ENCODE peak calls at places on chromosomes 2 and 18, in four cellular contexts. T is GM23338, R is K562, I is HepG2. S is an unnamed sample.

GRCh38 chr18:8814206-8814605 is 108.8 kb downstream of the MTCL1 start:
- DNase-seq in T (no peak), R (no peak), I (no peak), S (no peak)

GRCh38 chr18:24064701-24065100 is 50.1 kb downstream of the TTC39C start:
- DNase-seq in T (no peak), R (no peak), I (no peak), S (no peak)

GRCh38 chr2:197803033-197803444 is 1.4 kb upstream of the PLCL1 start:
- DNase-seq in T (peak), R (peak), I (peak), S (peak)

GRCh38 chr2:64453710-64454315 is at the start of gene LGALSL:
- DNase-seq in T (peak), R (peak), I (peak), S (peak)

GRCh38 chr2:27049422-27050280 is 1.8 kb upstream of the AGBL5 start:
- DNase-seq in T (peak), R (no peak), I (no peak), S (peak)

GRCh38 chr18:25334588-25334987 is 17.4 kb downstream of the ZNF521 start:
- DNase-seq in T (peak), R (no peak), I (no peak), S (no peak)

GRCh38 chr18:5197461-5197860 is 404 bp upstream of the AKAIN1 start:
- DNase-seq in T (peak), R (no peak), I (no peak), S (no peak)

GRCh38 chr18:73669299-73669698 is 478.3 kb downstream of the FBXO15 start:
- DNase-seq in T (no peak), R (no peak), I (no peak), S (no peak)

GRCh38 chr2:200592414-200593075 is 6.7 kb downstream of the AOX1 start:
- DNase-seq in T (peak), R (no peak), I (peak), S (no peak)

GRCh38 chr2:146461068-146461467 is 1383.8 kb upstream of the ACVR2A start:
- DNase-seq in T (no peak), R (no peak), I (no peak), S (no peak)

GRCh38 chr18:3703732-3704176 is 253.8 kb downstream of the TGIF1 start:
- DNase-seq in T (peak), R (peak), I (peak), S (peak)

GRCh38 chr2:43001055-43001378 is 208.6 kb upstream of the HAAO start:
- DNase-seq in T (no peak), R (no peak), I (no peak), S (no peak)

GRCh38 chr2:239820836-239821693 is 204.1 kb downstream of the NDUFA10 start:
- DNase-seq in T (no peak), R (no peak), I (no peak), S (no peak)

GRCh38 chr2:178530625-178531142 is 50.4 kb downstream of the PLEKHA3 start:
- DNase-seq in T (no peak), R (no peak), I (no peak), S (no peak)

GRCh38 chr2:177078416-177078815 is 134.2 kb upstream of the HNRNPA3 start:
- DNase-seq in T (no peak), R (no peak), I (no peak), S (peak)

GRCh38 chr2:3974765-3975164 is 271.4 kb downstream of the DCDC2C start:
- DNase-seq in T (no peak), R (no peak), I (no peak), S (no peak)

GRCh38 chr18:22284581-22285230 is 115.3 kb downstream of the GATA6 start:
- DNase-seq in T (no peak), R (no peak), I (no peak), S (no peak)

GRCh38 chr18:22279741-22280452 is 110.5 kb downstream of the GATA6 start:
- DNase-seq in T (no peak), R (no peak), I (no peak), S (no peak)

GRCh38 chr18:22280453-22280750 is 111.0 kb downstream of the GATA6 start:
- DNase-seq in T (no peak), R (no peak), I (no peak), S (no peak)

GRCh38 chr18:22283397-22283796 is 114.0 kb downstream of the GATA6 start:
- DNase-seq in T (no peak), R (no peak), I (no peak), S (no peak)

GRCh38 chr18:22282311-22283235 is 113.2 kb downstream of the GATA6 start:
- DNase-seq in T (peak), R (no peak), I (peak), S (peak)
- TF ChIP-seq JUNB in T (no peak), R (no peak), I (no peak), S (peak)

GRCh38 chr2:180187611-180188010 is 180.5 kb upstream of the CWC22 start:
- DNase-seq in T (no peak), R (no peak), I (no peak), S (no peak)
- TF ChIP-seq JUNB in T (no peak), R (no peak), I (no peak), S (no peak)

GRCh38 chr2:23967846-23968245 is 27.6 kb downstream of the UBXN2A start:
- DNase-seq in T (no peak), R (no peak), I (no peak), S (no peak)
- TF ChIP-seq JUNB in T (no peak), R (no peak), I (no peak), S (no peak)

DNA sequence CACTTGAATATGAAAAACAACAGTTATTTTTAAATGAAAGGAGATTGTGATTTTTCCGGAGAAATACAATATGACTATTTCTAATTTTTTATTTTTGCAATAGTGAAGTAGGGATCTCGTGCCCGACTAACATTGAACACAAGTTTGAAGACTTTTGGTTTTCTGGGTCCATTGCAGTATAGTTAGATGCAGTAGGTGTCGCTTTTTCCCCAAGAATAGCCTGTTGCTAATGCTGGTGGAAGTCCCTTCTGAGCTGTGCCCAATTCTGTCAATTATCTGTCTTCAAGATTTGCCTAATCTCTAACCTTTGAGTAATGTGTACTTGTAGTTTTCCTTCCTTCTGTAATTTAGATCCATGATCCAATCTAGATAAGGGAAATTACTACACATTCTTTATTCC is 36.5 kb downstream of the SEMA4F start:
- DNase-seq in T (peak), R (peak), I (peak), S (peak)
- TF ChIP-seq JUNB in T (no peak), R (no peak), I (no peak), S (no peak)

DNA sequence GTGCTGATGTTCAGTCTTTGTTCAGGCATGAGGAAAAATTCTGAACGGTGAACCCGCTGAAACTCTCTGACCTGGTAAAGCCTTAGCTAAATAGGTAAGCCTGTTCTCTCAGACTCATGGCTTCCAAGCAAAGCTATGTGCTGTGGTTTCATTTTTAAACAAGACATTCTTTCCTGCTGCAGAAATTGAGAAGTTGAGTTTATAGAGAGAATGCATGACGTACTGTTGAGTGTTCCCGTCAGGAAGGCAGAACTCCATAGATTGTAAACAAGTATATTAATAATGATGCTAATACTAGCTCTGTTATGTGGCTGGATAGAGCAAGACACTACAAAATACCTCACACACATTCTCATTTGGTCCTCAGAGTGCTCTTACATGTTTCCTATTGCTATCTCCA is 424.0 kb upstream of the CRIM1 start:
- DNase-seq in T (no peak), R (no peak), I (no peak), S (no peak)
- TF ChIP-seq JUNB in T (no peak), R (no peak), I (no peak), S (no peak)

GRCh38 chr2:131031431-131031841 is 61.8 kb downstream of the FAM168B start:
- DNase-seq in T (no peak), R (no peak), I (no peak), S (no peak)
- TF ChIP-seq JUNB in T (no peak), R (no peak), I (no peak), S (no peak)

GRCh38 chr2:99900589-99900988 is 241.8 kb downstream of the AFF3 start:
- DNase-seq in T (no peak), R (no peak), I (no peak), S (no peak)
- TF ChIP-seq JUNB in T (no peak), R (no peak), I (no peak), S (no peak)

DNA sequence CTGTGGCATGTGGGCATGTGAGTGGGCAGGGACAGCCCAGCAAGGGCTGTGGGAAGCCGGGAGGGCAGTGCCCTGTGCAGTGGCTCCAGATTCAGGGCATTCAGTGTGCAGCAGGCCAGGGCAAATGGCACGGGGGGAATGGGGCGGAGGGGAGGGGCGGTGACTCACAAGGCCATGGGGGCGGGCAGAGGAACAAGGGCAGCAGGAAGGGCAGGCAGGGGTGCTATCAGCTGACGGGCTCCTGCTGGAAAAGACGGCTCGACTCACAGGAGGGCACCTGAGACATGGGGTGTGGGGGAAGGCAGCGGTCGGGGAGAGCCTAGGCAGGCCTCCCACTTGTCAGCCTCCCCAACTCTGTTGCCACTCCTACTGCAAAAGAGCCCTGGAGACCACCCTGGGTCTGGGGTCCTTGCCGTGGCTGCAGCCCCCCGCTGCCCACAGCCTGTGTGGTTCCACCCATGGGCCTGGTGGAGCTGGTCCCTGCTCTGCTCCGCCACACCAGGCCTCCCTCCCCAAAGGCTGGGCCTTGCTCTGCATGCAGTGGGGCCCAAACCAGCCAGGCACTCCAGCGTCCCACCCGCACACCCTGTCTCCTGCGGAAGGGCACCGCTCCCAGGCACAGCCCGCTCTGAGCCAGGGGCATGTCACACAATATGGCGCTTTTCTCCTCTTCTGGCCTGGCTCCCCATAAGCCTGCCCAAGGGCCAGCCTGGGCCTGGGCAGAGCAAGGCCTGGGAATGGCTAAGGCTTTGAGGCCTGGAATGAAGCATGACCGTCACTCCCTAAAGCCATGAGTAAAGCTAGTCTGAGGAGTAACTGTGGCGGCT is 25.9 kb downstream of the HS6ST1 start:
- DNase-seq in T (no peak), R (no peak), I (no peak), S (no peak)
- TF ChIP-seq JUNB in T (no peak), R (no peak), I (no peak), S (no peak)